ENCODE peak calls at places on chromosome 10, in seven cellular contexts. I is CD8-positive, alpha-beta memory T cell; A is T-helper 17 cell; P is myocyte; S is NCI-H1092; Y is ELR; M is naive thymus-derived CD8-positive, alpha-beta T cell. U is an unnamed sample.

GRCh38 chr10:127813290-127813689 is 76.3 kb downstream of the FOXI2 start:
- DNase-seq in I (no peak), S (no peak), A (no peak), Y (peak), P (peak), M (no peak), U (no peak)

GRCh38 chr10:132878091-132878729 is 64.2 kb downstream of the CFAP46 start:
- DNase-seq in I (no peak), P (no peak), Y (no peak), A (no peak), S (no peak), M (no peak), U (no peak)

GRCh38 chr10:33006342-33006887 is 48.4 kb upstream of the ITGB1 start:
- DNase-seq in A (no peak), S (no peak), Y (no peak), M (no peak), P (peak), I (no peak), U (no peak)

GRCh38 chr10:102342462-102342861 is 53.0 kb upstream of the NFKB2 start:
- DNase-seq in S (no peak), P (no peak), M (no peak), Y (peak), I (no peak), A (no peak), U (no peak)

GRCh38 chr10:129466703-129467345 is at the start of gene MGMT:
- DNase-seq in I (peak), S (no peak), Y (peak), M (peak), A (peak), P (peak), U (peak)

GRCh38 chr10:11501600-11501999 is 109.8 kb downstream of the USP6NL start:
- DNase-seq in M (no peak), P (no peak), A (no peak), Y (no peak), I (no peak), S (no peak), U (no peak)

GRCh38 chr10:91247360-91248111 is 27.1 kb downstream of the PCGF5 start:
- DNase-seq in Y (no peak), I (no peak), A (no peak), M (no peak), S (no peak), P (no peak), U (peak)

GRCh38 chr10:3566627-3567026 is 218.4 kb downstream of the KLF6 start:
- DNase-seq in Y (no peak), S (no peak), I (no peak), A (no peak), M (no peak), P (no peak), U (no peak)

GRCh38 chr10:6665847-6666246 is 85.8 kb upstream of the PRKCQ start:
- DNase-seq in A (peak), M (peak), P (no peak), I (peak), S (no peak), Y (no peak), U (no peak)

GRCh38 chr10:50565301-50566083 is 58.3 kb downstream of the SGMS1 start:
- DNase-seq in I (no peak), S (no peak), A (no peak), M (no peak), P (no peak), Y (no peak), U (no peak)

GRCh38 chr10:78365711-78366110 is 332.0 kb downstream of the RPS24 start:
- DNase-seq in P (no peak), S (no peak), M (no peak), Y (no peak), I (no peak), A (no peak), U (no peak)

GRCh38 chr10:75624632-75625031 is 193.2 kb downstream of the LRMDA start:
- DNase-seq in I (no peak), Y (no peak), A (no peak), S (no peak), M (no peak), P (no peak), U (no peak)

GRCh38 chr10:119980956-119981355 is 88.4 kb downstream of the SEC23IP start:
- DNase-seq in A (no peak), I (no peak), P (no peak), S (no peak), Y (no peak), M (no peak), U (no peak)

GRCh38 chr10:122062831-122063674 is 74.1 kb downstream of the TACC2 start:
- DNase-seq in A (no peak), P (peak), S (no peak), Y (peak), M (no peak), I (no peak), U (peak)

GRCh38 chr10:7435674-7436073 is 24.8 kb upstream of the SFMBT2 start:
- DNase-seq in A (no peak), S (no peak), Y (no peak), P (no peak), I (no peak), M (no peak), U (no peak)

GRCh38 chr10:121994429-121994881 is 5.5 kb downstream of the TACC2 start:
- DNase-seq in I (no peak), P (peak), A (no peak), M (no peak), S (no peak), Y (no peak), U (no peak)

GRCh38 chr10:63681965-63682704 is 160.9 kb downstream of the REEP3 start:
- DNase-seq in A (no peak), Y (peak), I (no peak), M (no peak), P (peak), S (no peak), U (no peak)

GRCh38 chr10:100621360-100622205 is 85.8 kb downstream of the HIF1AN start:
- DNase-seq in S (no peak), Y (no peak), M (peak), A (peak), P (no peak), I (peak), U (peak)

GRCh38 chr10:69088801-69089501 is 1.0 kb downstream of the SRGN start:
- DNase-seq in S (no peak), I (peak), P (peak), M (no peak), Y (peak), A (peak), U (no peak)

GRCh38 chr10:86376852-86377796 is 10.5 kb upstream of the GRID1 start:
- DNase-seq in I (peak), Y (peak), S (no peak), A (peak), P (peak), M (peak), U (peak)

GRCh38 chr10:96548589-96548988 is 34.9 kb upstream of the TLL2 start:
- DNase-seq in I (no peak), Y (no peak), M (no peak), A (no peak), S (no peak), P (peak), U (peak)

GRCh38 chr10:122346326-122346950 is 28.1 kb upstream of the PLEKHA1 start:
- DNase-seq in I (no peak), Y (no peak), M (no peak), P (no peak), A (no peak), S (no peak), U (no peak)

GRCh38 chr10:47048533-47048905 is 137.3 kb downstream of the PTPN20 start:
- DNase-seq in Y (peak), S (no peak), A (no peak), P (no peak), I (no peak), M (no peak), U (no peak)

GRCh38 chr10:123559066-123559822 is 106.9 kb upstream of the GPR26 start:
- DNase-seq in S (peak), I (peak), Y (peak), A (peak), M (peak), P (peak), U (peak)

GRCh38 chr10:31118561-31118960 is 86.9 kb upstream of the ZNF438 start:
- DNase-seq in I (no peak), P (peak), M (no peak), A (no peak), S (no peak), Y (peak), U (no peak)

GRCh38 chr10:94366382-94366781 is 3.6 kb upstream of the NOC3L start:
- DNase-seq in I (no peak), A (no peak), M (no peak), P (no peak), Y (no peak), S (no peak), U (no peak)

GRCh38 chr10:77844177-77844576 is 82.4 kb downstream of the DLG5 start:
- DNase-seq in M (no peak), I (no peak), A (no peak), Y (no peak), S (no peak), P (no peak), U (no peak)

GRCh38 chr10:70052462-70053211 is at the start of gene MACROH2A2:
- DNase-seq in Y (peak), A (no peak), S (peak), I (no peak), P (peak), M (no peak), U (peak)

GRCh38 chr10:6301482-6302083 is 98.9 kb downstream of the PFKFB3 start:
- DNase-seq in A (no peak), I (no peak), P (no peak), S (no peak), Y (peak), M (no peak), U (no peak)

GRCh38 chr10:22626784-22627183 is 87.6 kb downstream of the PIP4K2A start:
- DNase-seq in M (no peak), S (no peak), A (no peak), I (no peak), P (no peak), Y (peak), U (no peak)

GRCh38 chr10:51405580-51406367 is 293.6 kb downstream of the CSTF2T start:
- DNase-seq in Y (no peak), I (no peak), P (no peak), A (no peak), M (no peak), S (no peak), U (peak)

GRCh38 chr10:118017850-118018249 is 28.9 kb downstream of the RAB11FIP2 start:
- DNase-seq in S (no peak), M (no peak), P (no peak), I (no peak), Y (no peak), A (no peak), U (no peak)

GRCh38 chr10:82266438-82266837 is 391.4 kb downstream of the NRG3 start:
- DNase-seq in A (no peak), P (no peak), Y (no peak), M (no peak), I (no peak), S (no peak), U (no peak)

GRCh38 chr10:49176310-49177268 is 11.6 kb downstream of the TMEM273 start:
- DNase-seq in P (no peak), I (no peak), Y (no peak), A (no peak), M (no peak), S (no peak), U (no peak)

GRCh38 chr10:128056303-128057050 is 69.7 kb downstream of the MKI67 start:
- DNase-seq in I (no peak), M (no peak), P (no peak), S (no peak), A (no peak), Y (no peak), U (no peak)

GRCh38 chr10:69883256-69883655 is 81.5 kb downstream of the COL13A1 start:
- DNase-seq in I (no peak), S (no peak), Y (no peak), P (peak), A (no peak), M (no peak), U (no peak)

GRCh38 chr10:120917521-120918250 is 66.5 kb downstream of the WDR11 start:
- DNase-seq in M (no peak), Y (no peak), P (no peak), S (no peak), A (no peak), I (no peak), U (no peak)

GRCh38 chr10:43409385-43410109 is 561 bp upstream of the HNRNPF start:
- DNase-seq in Y (peak), P (no peak), I (peak), M (peak), A (peak), S (peak), U (no peak)

GRCh38 chr10:104351919-104352318 is 1.7 kb upstream of the CFAP58 start:
- DNase-seq in Y (no peak), M (no peak), I (no peak), A (no peak), S (no peak), P (no peak), U (no peak)

U was measured in BE2C.